ENCODE peak calls at places on chromosomes 13 and 19, in six cellular contexts. One of them, this sample, is unnamed. For H3K36me3 and H3K27me3, the result is how much of the 10 kb centered on the place peaks cover.

GRCh38 chr13:86020350-86021002 is 221.3 kb upstream of the SLITRK6 start:
- DNase-seq in heart right ventricle: no peak
- DNase-seq in adrenal gland: peak
- DNase-seq in IMR-90: peak
- DNase-seq in GM23248: peak
- DNase-seq in mesendoderm: no peak
- DNase-seq in this sample: no peak

GRCh38 chr19:7370546-7370945 is 21.8 kb downstream of the ARHGEF18 start:
- DNase-seq in heart right ventricle: no peak
- DNase-seq in adrenal gland: no peak
- DNase-seq in IMR-90: no peak
- DNase-seq in GM23248: no peak
- DNase-seq in mesendoderm: no peak
- DNase-seq in this sample: no peak

GRCh38 chr13:69828527-69828926 is 279.1 kb upstream of the ATXN8OS start:
- DNase-seq in heart right ventricle: no peak
- DNase-seq in adrenal gland: no peak
- DNase-seq in IMR-90: no peak
- DNase-seq in GM23248: no peak
- DNase-seq in mesendoderm: peak
- DNase-seq in this sample: no peak

GRCh38 chr13:27991881-27992280 is 3.4 kb upstream of the URAD start:
- DNase-seq in heart right ventricle: no peak
- DNase-seq in adrenal gland: no peak
- DNase-seq in IMR-90: no peak
- DNase-seq in GM23248: no peak
- DNase-seq in mesendoderm: no peak
- DNase-seq in this sample: no peak

GRCh38 chr13:23506821-23507210 is 63.4 kb upstream of the TNFRSF19 start:
- DNase-seq in heart right ventricle: peak
- DNase-seq in adrenal gland: no peak
- DNase-seq in IMR-90: peak
- DNase-seq in GM23248: peak
- DNase-seq in mesendoderm: no peak
- DNase-seq in this sample: no peak

GRCh38 chr19:54209058-54209747 is 8.5 kb downstream of the RPS9 start:
- DNase-seq in heart right ventricle: no peak
- DNase-seq in adrenal gland: peak
- DNase-seq in IMR-90: no peak
- DNase-seq in GM23248: no peak
- DNase-seq in mesendoderm: peak
- DNase-seq in this sample: peak

GRCh38 chr13:30520571-30520970 is 54.8 kb upstream of the HMGB1 start:
- DNase-seq in heart right ventricle: no peak
- DNase-seq in adrenal gland: peak
- DNase-seq in IMR-90: peak
- DNase-seq in GM23248: peak
- DNase-seq in mesendoderm: no peak
- DNase-seq in this sample: no peak

GRCh38 chr19:24029941-24030636 is 56.9 kb upstream of the ZNF254 start:
- DNase-seq in heart right ventricle: no peak
- DNase-seq in adrenal gland: no peak
- DNase-seq in IMR-90: no peak
- DNase-seq in GM23248: no peak
- DNase-seq in mesendoderm: peak
- DNase-seq in this sample: peak

GRCh38 chr19:33052352-33052972 is 12.2 kb downstream of the RHPN2 start:
- DNase-seq in heart right ventricle: no peak
- DNase-seq in adrenal gland: no peak
- DNase-seq in IMR-90: peak
- DNase-seq in GM23248: peak
- DNase-seq in mesendoderm: no peak
- DNase-seq in this sample: no peak

GRCh38 chr13:63954683-63955082 is 2539.0 kb upstream of the PCDH20 start:
- DNase-seq in heart right ventricle: no peak
- DNase-seq in adrenal gland: no peak
- DNase-seq in IMR-90: no peak
- DNase-seq in GM23248: no peak
- DNase-seq in mesendoderm: peak
- DNase-seq in this sample: peak

DNA sequence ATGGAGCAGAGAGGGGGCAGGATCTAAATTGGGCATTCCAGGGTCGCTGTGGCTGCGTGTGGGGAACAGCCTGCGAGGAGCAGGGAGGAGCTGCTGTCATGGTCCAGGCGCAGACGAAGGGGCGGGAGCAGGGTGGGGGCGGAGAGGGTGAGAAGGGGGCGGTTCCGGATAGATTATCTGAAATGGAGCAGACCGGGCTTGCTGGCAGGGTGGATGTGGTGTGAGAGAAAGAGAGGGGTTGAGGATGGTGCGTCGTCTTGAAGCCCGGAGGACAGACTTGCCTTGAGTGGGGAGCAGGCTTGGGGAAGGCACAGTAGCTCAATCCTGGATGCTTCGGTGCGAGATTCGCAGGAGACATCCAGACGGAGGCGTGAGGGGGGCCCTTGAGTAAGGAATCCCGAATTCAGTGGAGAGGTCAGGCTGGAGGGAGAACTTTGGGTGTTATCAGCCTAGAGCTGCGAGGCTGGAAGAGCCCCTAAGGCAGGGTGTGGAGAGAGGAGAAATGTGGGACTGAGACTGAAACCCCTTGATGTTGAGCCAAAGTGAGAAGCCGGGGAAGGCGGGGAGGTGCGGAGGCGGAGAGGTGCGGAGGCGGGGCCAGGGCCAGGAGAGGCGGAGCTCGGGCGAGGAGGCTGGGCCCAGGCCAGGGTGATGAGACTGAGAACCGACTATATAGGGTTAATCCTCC is 40.7 kb downstream of the DPF1 start:
- DNase-seq in heart right ventricle: peak
- DNase-seq in adrenal gland: no peak
- DNase-seq in IMR-90: no peak
- DNase-seq in GM23248: peak
- DNase-seq in mesendoderm: peak
- DNase-seq in this sample: peak
- H3K4me3 ChIP-seq in heart right ventricle: peak
- H3K4me3 ChIP-seq in adrenal gland: no peak
- H3K4me3 ChIP-seq in IMR-90: peak
- H3K4me3 ChIP-seq in GM23248: peak
- H3K4me3 ChIP-seq in mesendoderm: peak
- H3K4me3 ChIP-seq in this sample: peak

GRCh38 chr13:113630296-113630695 is 27.7 kb downstream of the ATP4B start:
- DNase-seq in heart right ventricle: no peak
- DNase-seq in adrenal gland: no peak
- DNase-seq in IMR-90: no peak
- DNase-seq in GM23248: no peak
- DNase-seq in mesendoderm: no peak
- DNase-seq in this sample: no peak

GRCh38 chr13:113629814-113630213 is 28.2 kb downstream of the ATP4B start:
- DNase-seq in heart right ventricle: no peak
- DNase-seq in adrenal gland: no peak
- DNase-seq in IMR-90: no peak
- DNase-seq in GM23248: no peak
- DNase-seq in mesendoderm: no peak
- DNase-seq in this sample: no peak

GRCh38 chr13:113627136-113627535 is 30.9 kb downstream of the ATP4B start:
- DNase-seq in heart right ventricle: no peak
- DNase-seq in adrenal gland: no peak
- DNase-seq in IMR-90: no peak
- DNase-seq in GM23248: no peak
- DNase-seq in mesendoderm: no peak
- DNase-seq in this sample: no peak

GRCh38 chr13:113630804-113631203 is 27.2 kb downstream of the ATP4B start:
- DNase-seq in heart right ventricle: no peak
- DNase-seq in adrenal gland: no peak
- DNase-seq in IMR-90: no peak
- DNase-seq in GM23248: no peak
- DNase-seq in mesendoderm: no peak
- DNase-seq in this sample: no peak

GRCh38 chr13:113628291-113629270 is 29.4 kb downstream of the ATP4B start:
- DNase-seq in heart right ventricle: no peak
- DNase-seq in adrenal gland: no peak
- DNase-seq in IMR-90: no peak
- DNase-seq in GM23248: no peak
- DNase-seq in mesendoderm: no peak
- DNase-seq in this sample: no peak
- H3K36me3 ChIP-seq in heart right ventricle: half or more
- H3K36me3 ChIP-seq in adrenal gland: under half
- H3K36me3 ChIP-seq in IMR-90: under half
- H3K36me3 ChIP-seq in GM23248: under half
- H3K36me3 ChIP-seq in mesendoderm: under half
- H3K36me3 ChIP-seq in this sample: under half

GRCh38 chr19:13095393-13095784 is 7.3 kb downstream of the LYL1 start:
- DNase-seq in heart right ventricle: no peak
- DNase-seq in adrenal gland: no peak
- DNase-seq in IMR-90: no peak
- DNase-seq in GM23248: no peak
- DNase-seq in mesendoderm: peak
- DNase-seq in this sample: peak

GRCh38 chr19:13093407-13094284 is 9.0 kb downstream of the LYL1 start:
- DNase-seq in heart right ventricle: peak
- DNase-seq in adrenal gland: peak
- DNase-seq in IMR-90: peak
- DNase-seq in GM23248: peak
- DNase-seq in mesendoderm: peak
- DNase-seq in this sample: peak

GRCh38 chr19:13092608-13093260 is 9.9 kb downstream of the LYL1 start:
- DNase-seq in heart right ventricle: no peak
- DNase-seq in adrenal gland: no peak
- DNase-seq in IMR-90: peak
- DNase-seq in GM23248: peak
- DNase-seq in mesendoderm: no peak
- DNase-seq in this sample: no peak

GRCh38 chr19:13094771-13095392 is 7.8 kb downstream of the LYL1 start:
- DNase-seq in heart right ventricle: no peak
- DNase-seq in adrenal gland: no peak
- DNase-seq in IMR-90: no peak
- DNase-seq in GM23248: no peak
- DNase-seq in mesendoderm: peak
- DNase-seq in this sample: peak

GRCh38 chr19:13094285-13094595 is 8.4 kb downstream of the LYL1 start:
- DNase-seq in heart right ventricle: no peak
- DNase-seq in adrenal gland: no peak
- DNase-seq in IMR-90: no peak
- DNase-seq in GM23248: no peak
- DNase-seq in mesendoderm: no peak
- DNase-seq in this sample: no peak
- H3K27me3 ChIP-seq in heart right ventricle: under half
- H3K27me3 ChIP-seq in adrenal gland: under half
- H3K27me3 ChIP-seq in IMR-90: under half
- H3K27me3 ChIP-seq in GM23248: under half
- H3K27me3 ChIP-seq in mesendoderm: under half
- H3K27me3 ChIP-seq in this sample: half or more

GRCh38 chr13:51874651-51875050 is 12.9 kb downstream of the CCDC70 start:
- DNase-seq in heart right ventricle: no peak
- DNase-seq in adrenal gland: no peak
- DNase-seq in IMR-90: no peak
- DNase-seq in GM23248: no peak
- DNase-seq in mesendoderm: no peak
- DNase-seq in this sample: no peak
- H3K4me3 ChIP-seq in heart right ventricle: no peak
- H3K4me3 ChIP-seq in adrenal gland: no peak
- H3K4me3 ChIP-seq in IMR-90: no peak
- H3K4me3 ChIP-seq in GM23248: no peak
- H3K4me3 ChIP-seq in mesendoderm: no peak
- H3K4me3 ChIP-seq in this sample: no peak

DNA sequence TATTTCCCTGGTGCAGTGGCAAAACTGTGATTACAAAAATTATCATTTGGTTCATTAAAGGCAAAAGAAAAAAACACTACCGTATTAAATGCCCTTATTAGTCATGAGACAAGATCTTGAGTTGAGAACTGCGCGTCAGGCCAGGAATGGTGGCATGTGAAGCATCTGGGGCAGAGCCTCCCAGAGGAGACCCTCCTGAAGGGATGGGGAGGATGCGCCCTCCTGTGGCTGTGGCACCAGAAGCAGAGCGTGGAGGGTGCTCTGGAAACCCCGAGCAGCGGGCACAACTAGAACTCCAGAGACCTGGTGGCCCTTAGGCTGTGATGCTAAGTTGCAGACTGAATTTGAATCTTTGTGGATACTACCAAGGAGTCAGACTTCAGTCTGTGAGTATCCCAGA is 11.5 kb downstream of the CUL4A start:
- DNase-seq in heart right ventricle: peak
- DNase-seq in adrenal gland: no peak
- DNase-seq in IMR-90: no peak
- DNase-seq in GM23248: no peak
- DNase-seq in mesendoderm: peak
- DNase-seq in this sample: peak
- H3K36me3 ChIP-seq in heart right ventricle: half or more
- H3K36me3 ChIP-seq in adrenal gland: under half
- H3K36me3 ChIP-seq in IMR-90: half or more
- H3K36me3 ChIP-seq in GM23248: under half
- H3K36me3 ChIP-seq in mesendoderm: under half
- H3K36me3 ChIP-seq in this sample: under half

GRCh38 chr13:65287405-65287804 is 1942.7 kb downstream of the PCDH9 start:
- DNase-seq in heart right ventricle: no peak
- DNase-seq in adrenal gland: no peak
- DNase-seq in IMR-90: no peak
- DNase-seq in GM23248: no peak
- DNase-seq in mesendoderm: no peak
- DNase-seq in this sample: no peak
- H3K27me3 ChIP-seq in heart right ventricle: under half
- H3K27me3 ChIP-seq in adrenal gland: under half
- H3K27me3 ChIP-seq in IMR-90: under half
- H3K27me3 ChIP-seq in GM23248: under half
- H3K27me3 ChIP-seq in mesendoderm: under half
- H3K27me3 ChIP-seq in this sample: under half

DNA sequence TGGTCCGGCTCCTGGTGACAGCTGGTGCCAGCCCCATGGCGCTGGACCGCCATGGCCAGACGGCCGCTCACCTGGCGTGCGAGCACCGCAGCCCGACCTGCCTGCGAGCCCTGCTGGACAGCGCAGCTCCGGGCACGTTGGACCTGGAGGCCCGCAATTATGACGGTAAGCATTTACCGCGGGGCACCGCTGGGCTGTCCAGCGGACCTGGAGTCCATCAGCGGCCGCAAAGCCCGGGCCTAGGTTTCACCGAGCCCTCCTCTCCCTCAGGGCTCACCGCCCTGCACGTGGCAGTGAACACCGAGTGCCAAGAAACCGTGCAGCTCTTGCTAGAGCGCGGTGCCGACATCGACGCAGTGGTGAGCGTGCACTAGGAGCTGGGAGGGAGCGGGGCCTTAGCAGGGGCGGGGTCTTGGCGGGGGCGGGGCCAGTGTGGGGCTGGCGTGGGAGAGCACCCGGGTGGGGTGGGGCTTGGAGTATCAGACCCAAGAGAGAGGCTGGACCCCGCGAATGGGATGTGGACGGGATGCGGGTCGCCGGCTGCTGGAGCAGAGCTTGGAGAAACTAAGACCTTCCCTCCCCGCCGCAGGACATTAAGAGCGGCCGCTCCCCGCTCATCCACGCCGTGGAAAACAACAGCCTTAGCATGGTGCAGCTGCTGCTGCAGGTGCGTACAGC is 8.7 kb downstream of the BCL3 start:
- DNase-seq in heart right ventricle: peak
- DNase-seq in adrenal gland: peak
- DNase-seq in IMR-90: peak
- DNase-seq in GM23248: no peak
- DNase-seq in mesendoderm: no peak
- DNase-seq in this sample: peak
- H3K4me3 ChIP-seq in heart right ventricle: peak
- H3K4me3 ChIP-seq in adrenal gland: no peak
- H3K4me3 ChIP-seq in IMR-90: peak
- H3K4me3 ChIP-seq in GM23248: no peak
- H3K4me3 ChIP-seq in mesendoderm: peak
- H3K4me3 ChIP-seq in this sample: peak

GRCh38 chr13:45479661-45480060 is 14.9 kb downstream of the COG3 start:
- DNase-seq in heart right ventricle: no peak
- DNase-seq in adrenal gland: no peak
- DNase-seq in IMR-90: no peak
- DNase-seq in GM23248: no peak
- DNase-seq in mesendoderm: no peak
- DNase-seq in this sample: no peak
- H3K36me3 ChIP-seq in heart right ventricle: half or more
- H3K36me3 ChIP-seq in adrenal gland: under half
- H3K36me3 ChIP-seq in IMR-90: under half
- H3K36me3 ChIP-seq in GM23248: under half
- H3K36me3 ChIP-seq in mesendoderm: under half
- H3K36me3 ChIP-seq in this sample: under half